ENCODE peak calls at places on chromosome 16, in six cellular contexts. Z, O, A, G, T and J are unnamed samples.

GRCh38 chr16:8712589-8713361 is 38.4 kb downstream of the ABAT start:
- DNase-seq in G (no peak), A (no peak), O (no peak), T (no peak), Z (no peak), J (peak; percentile 44)

GRCh38 chr16:73010150-73010676 is 37.7 kb downstream of the ZFHX3 start:
- DNase-seq in Z (no peak), A (no peak), T (no peak), O (no peak), G (no peak), J (no peak)

GRCh38 chr16:4588961-4589360 is 25.7 kb downstream of the UBALD1 start:
- DNase-seq in O (no peak), Z (no peak), G (no peak), A (no peak), T (no peak), J (no peak)

GRCh38 chr16:89971495-89972243 is 23.1 kb downstream of the DEF8 start:
- DNase-seq in Z (no peak), A (no peak), O (no peak), G (peak; percentile 33), T (no peak), J (no peak)

GRCh38 chr16:88297178-88297720 is 85.5 kb upstream of the ZNF469 start:
- DNase-seq in T (no peak), Z (no peak), G (no peak), A (no peak), O (no peak), J (no peak)

GRCh38 chr16:87047221-87048037 is 269.8 kb downstream of the C16orf95 start:
- DNase-seq in T (no peak), O (no peak), A (no peak), Z (no peak), G (no peak), J (no peak)

GRCh38 chr16:22859925-22860324 is 46.0 kb downstream of the HS3ST2 start:
- DNase-seq in O (no peak), T (no peak), G (no peak), A (no peak), Z (peak; percentile 69), J (no peak)

GRCh38 chr16:15639061-15639568 is 3.8 kb downstream of the MARF1 start:
- DNase-seq in G (no peak), A (no peak), O (peak; percentile 7), Z (no peak), T (no peak), J (no peak)

GRCh38 chr16:21300309-21301167 is 22.4 kb upstream of the CRYM start:
- DNase-seq in O (no peak), Z (peak; percentile 91), G (peak; percentile 85), A (no peak), T (peak; percentile 98), J (peak; percentile 73)

GRCh38 chr16:73890524-73891500 is 405.8 kb upstream of the PSMD7 start:
- DNase-seq in A (no peak), O (no peak), T (no peak), G (no peak), Z (peak; percentile 38), J (peak; percentile 5)

GRCh38 chr16:22356930-22357634 is 17.3 kb downstream of the CDR2 start:
- DNase-seq in A (no peak), O (no peak), T (no peak), G (no peak), Z (no peak), J (no peak)

GRCh38 chr16:53291757-53292392 is 142.4 kb upstream of the RBL2 start:
- DNase-seq in Z (no peak), T (no peak), O (no peak), A (no peak), G (no peak), J (no peak)

GRCh38 chr16:81601008-81601428 is 156.4 kb downstream of the CMIP start:
- DNase-seq in T (no peak), Z (no peak), A (no peak), O (no peak), G (no peak), J (no peak)

GRCh38 chr16:708019-708418 is 2.4 kb upstream of the FBXL16 start:
- DNase-seq in G (no peak), T (no peak), A (no peak), O (no peak), Z (no peak), J (no peak)

GRCh38 chr16:81738831-81739496 is 40.1 kb upstream of the PLCG2 start:
- DNase-seq in Z (no peak), T (peak; percentile 41), G (no peak), O (no peak), A (no peak), J (no peak)

GRCh38 chr16:75063549-75064082 is 53.0 kb downstream of the LDHD start:
- DNase-seq in Z (no peak), A (no peak), T (no peak), O (no peak), G (no peak), J (no peak)

GRCh38 chr16:84254080-84254479 is 14.3 kb upstream of the KCNG4 start:
- DNase-seq in O (no peak), G (no peak), T (no peak), Z (no peak), A (no peak), J (no peak)

GRCh38 chr16:54632322-54632721 is 298.3 kb upstream of the IRX5 start:
- DNase-seq in A (no peak), G (no peak), O (no peak), T (no peak), Z (no peak), J (no peak)